ENCODE peak calls at places on chromosomes 13 and 19, in five cellular contexts. J, R, U, O and F are unnamed samples.

GRCh38 chr19:41927810-41928192 is 448 bp downstream of the ERFL start:
- DNase-seq in O (no peak), J (no peak), R (no peak), U (no peak), F (no peak)

GRCh38 chr13:59880468-59880867 is 283.3 kb downstream of the DIAPH3 start:
- DNase-seq in R (no peak), J (no peak), U (peak; percentile 20), O (no peak), F (no peak)

GRCh38 chr13:56201834-56202233 is 938.9 kb upstream of the PRR20A start:
- DNase-seq in O (no peak), U (no peak), R (no peak), J (no peak), F (no peak)

GRCh38 chr13:85675508-85675907 is 123.7 kb downstream of the SLITRK6 start:
- DNase-seq in O (no peak), J (no peak), U (no peak), R (no peak), F (no peak)

GRCh38 chr19:4518345-4519171 is at the start of gene PLIN4:
- DNase-seq in U (peak; percentile 94), O (no peak), R (peak; percentile 89), J (peak; percentile 4), F (no peak)

GRCh38 chr13:109180905-109181425 is 551.6 kb downstream of the MYO16 start:
- DNase-seq in O (peak; percentile 86), R (no peak), U (peak; percentile 65), J (peak; percentile 95), F (no peak)

GRCh38 chr19:5130371-5131030 is 161.6 kb downstream of the KDM4B start:
- DNase-seq in O (no peak), U (no peak), J (no peak), R (no peak), F (no peak)

GRCh38 chr13:112744306-112745021 is 54.6 kb downstream of the ATP11A start:
- DNase-seq in U (peak; percentile 45), O (no peak), J (peak; percentile 66), R (no peak), F (no peak)

GRCh38 chr13:76086729-76087128 is 450.6 kb downstream of the LMO7 start:
- DNase-seq in O (peak; percentile 0), R (no peak), U (no peak), J (no peak), F (no peak)

GRCh38 chr13:77820431-77821149 is 98.0 kb downstream of the EDNRB start:
- DNase-seq in U (no peak), R (no peak), O (no peak), J (no peak), F (no peak)

GRCh38 chr13:72004975-72005374 is 138.0 kb upstream of the DACH1 start:
- DNase-seq in U (peak; percentile 0), J (peak; percentile 63), R (no peak), O (peak; percentile 38), F (no peak)

GRCh38 chr13:95505265-95505664 is 47.3 kb upstream of the CLDN10 start:
- DNase-seq in U (no peak), O (no peak), J (peak; percentile 15), R (no peak), F (no peak)

GRCh38 chr19:38304866-38305429 is 897 bp downstream of the C19orf33 start:
- DNase-seq in U (no peak), O (no peak), J (no peak), R (no peak), F (peak; percentile 93)

GRCh38 chr19:41479757-41480191 is 36.8 kb downstream of the ERICH4 start:
- DNase-seq in R (peak; percentile 58), O (no peak), U (peak; percentile 76), J (no peak), F (no peak)

GRCh38 chr13:74438911-74439310 is 304.7 kb upstream of the KLF12 start:
- DNase-seq in J (no peak), R (no peak), O (no peak), U (no peak), F (no peak)

GRCh38 chr13:20125129-20125782 is 35.6 kb downstream of the GJA3 start:
- DNase-seq in R (no peak), U (peak; percentile 75), J (peak; percentile 75), O (peak; percentile 50), F (peak; percentile 45)

GRCh38 chr13:84961023-84961422 is 838.2 kb downstream of the SLITRK6 start:
- DNase-seq in U (no peak), J (no peak), O (no peak), R (no peak), F (no peak)

GRCh38 chr19:44879309-44880065 is 11.6 kb upstream of the TOMM40 start:
- DNase-seq in O (no peak), R (no peak), U (no peak), J (no peak), F (no peak)

GRCh38 chr19:42121036-42121621 is 11.1 kb downstream of the POU2F2 start:
- DNase-seq in J (no peak), O (no peak), R (no peak), U (no peak), F (no peak)

GRCh38 chr19:5820785-5821184 is 15.9 kb downstream of the NRTN start:
- DNase-seq in U (no peak), O (no peak), J (no peak), R (no peak), F (no peak)

GRCh38 chr13:72246396-72246795 is 379.4 kb upstream of the DACH1 start:
- DNase-seq in O (no peak), U (no peak), R (no peak), J (peak; percentile 12), F (no peak)

GRCh38 chr13:113630804-113631203 is 27.2 kb downstream of the ATP4B start:
- DNase-seq in R (peak; percentile 5), O (no peak), J (no peak), U (no peak), F (no peak)

GRCh38 chr13:94854688-94855087 is 142.3 kb upstream of the SOX21 start:
- DNase-seq in R (no peak), J (no peak), U (no peak), O (no peak), F (no peak)

GRCh38 chr13:75685239-75685697 is 49.1 kb downstream of the LMO7 start:
- DNase-seq in J (peak; percentile 87), O (peak; percentile 80), R (no peak), U (peak; percentile 74), F (no peak)

GRCh38 chr13:110280231-110280813 is 26.6 kb downstream of the COL4A1 start:
- DNase-seq in R (no peak), J (no peak), U (no peak), O (peak; percentile 71), F (no peak)

GRCh38 chr13:111344471-111345191 is 24.2 kb downstream of the TEX29 start:
- DNase-seq in J (peak; percentile 47), U (peak; percentile 24), R (no peak), O (peak; percentile 12), F (peak; percentile 23)

GRCh38 chr13:32175943-32176342 is 139.2 kb downstream of the ZAR1L start:
- DNase-seq in J (no peak), R (no peak), O (no peak), U (no peak), F (no peak)

GRCh38 chr13:113420833-113421600 is 32.3 kb downstream of the ADPRHL1 start:
- DNase-seq in J (no peak), R (no peak), U (no peak), O (no peak), F (peak; percentile 26)

GRCh38 chr19:19042732-19043274 is 9.4 kb downstream of the ARMC6 start:
- DNase-seq in U (no peak), R (no peak), J (no peak), O (no peak), F (no peak)

GRCh38 chr19:54179921-54180452 is 7.0 kb upstream of the TMC4 start:
- DNase-seq in O (peak; percentile 80), U (peak; percentile 83), J (peak; percentile 48), R (no peak), F (no peak)
- TF ChIP-seq CTCF in O (peak; percentile 80), U (peak; percentile 61), J (peak; percentile 52), R (no peak), F (no peak)

DNA sequence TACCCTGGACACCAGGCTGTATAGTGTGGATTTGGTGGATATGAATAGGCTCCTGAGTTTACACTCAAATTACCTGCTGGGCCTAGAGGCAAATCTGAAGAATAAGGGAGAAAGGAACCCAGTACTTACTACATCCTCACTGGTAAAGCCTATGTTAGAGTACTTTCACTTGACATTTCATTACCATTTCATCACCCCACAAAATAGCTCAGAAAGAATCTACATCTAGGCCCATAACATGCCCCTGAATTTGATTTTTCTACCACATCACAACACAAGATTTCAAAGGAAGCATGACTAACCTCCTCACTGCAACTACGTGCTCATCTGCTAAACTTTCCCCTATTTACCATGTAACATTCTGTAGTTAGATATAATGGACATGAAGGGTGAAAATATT is 43.3 kb downstream of the VWA8 start:
- DNase-seq in O (peak; percentile 53), R (no peak), J (peak; percentile 72), U (peak; percentile 74), F (no peak)
- H3K27ac ChIP-seq in O (peak overlapping the region; percentile 81), R (no peak overlapping the region), J (peak overlapping the region; percentile 54), U (no peak overlapping the region), F (no peak overlapping the region)

DNA sequence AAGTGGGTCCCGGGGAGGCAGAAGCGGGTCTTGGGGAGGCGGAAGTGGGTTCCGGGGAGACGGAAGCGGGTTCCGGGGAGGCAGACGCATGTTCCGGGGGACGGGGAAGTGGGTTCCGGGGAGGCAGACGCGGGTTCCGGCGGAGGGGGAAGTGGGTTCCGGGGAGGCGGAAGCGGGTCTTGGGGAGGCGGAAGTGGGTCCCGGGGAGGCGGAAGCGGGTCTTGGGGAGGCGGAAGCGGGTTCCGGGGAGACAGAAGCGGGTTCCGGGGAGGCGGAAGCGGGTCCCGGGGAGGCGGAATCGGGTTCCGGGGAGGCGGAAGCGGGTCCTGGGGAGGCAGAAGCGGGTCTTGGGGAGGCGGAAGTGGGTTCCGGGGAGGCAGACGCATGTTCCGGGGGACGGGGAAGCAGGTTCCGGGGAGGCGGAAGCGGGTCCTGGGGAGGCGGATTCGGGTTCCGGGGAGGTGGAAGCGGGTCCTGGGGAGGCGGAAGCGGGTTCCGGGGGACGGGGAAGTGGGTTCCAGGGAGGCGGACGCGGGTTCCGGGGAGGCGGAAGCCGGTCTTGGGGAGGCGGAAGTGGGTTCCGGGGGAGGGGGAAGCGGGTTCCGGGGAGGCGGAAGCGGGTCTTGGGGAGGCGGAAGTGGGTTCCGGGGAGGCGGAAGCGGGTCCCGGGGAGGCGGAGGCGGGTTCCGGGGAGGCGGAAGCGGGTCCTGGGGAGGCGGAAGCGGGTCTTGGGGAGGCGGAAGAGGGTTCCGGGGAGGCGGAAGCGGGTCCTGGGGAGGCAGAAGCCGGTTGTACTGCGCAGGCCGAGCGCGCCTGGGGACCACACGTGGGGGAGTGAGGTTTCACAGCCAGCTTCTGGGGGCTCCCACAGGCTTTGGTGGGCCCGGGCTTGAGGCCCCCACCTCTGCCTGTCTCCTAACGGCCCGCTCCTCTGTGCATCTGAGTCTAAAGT is 2.5 kb downstream of the SHC2 start:
- DNase-seq in J (no peak), O (no peak), U (no peak), R (no peak), F (no peak)
- TF ChIP-seq CTCF in J (no peak), O (no peak), U (no peak), R (no peak), F (no peak)

GRCh38 chr13:48505597-48506091 is 27.2 kb downstream of the RCBTB2 start:
- DNase-seq in U (no peak), O (no peak), J (no peak), R (no peak), F (no peak)

GRCh38 chr13:48502601-48503319 is 30.1 kb downstream of the RCBTB2 start:
- DNase-seq in R (no peak), J (no peak), O (no peak), U (no peak), F (no peak)

GRCh38 chr13:48507024-48507423 is 25.9 kb downstream of the RCBTB2 start:
- DNase-seq in R (no peak), U (no peak), O (no peak), J (no peak), F (peak; percentile 38)

GRCh38 chr13:48506092-48506701 is 26.7 kb downstream of the RCBTB2 start:
- DNase-seq in J (no peak), O (no peak), R (no peak), U (no peak), F (no peak)

GRCh38 chr13:48504606-48505369 is 28.1 kb downstream of the RCBTB2 start:
- DNase-seq in O (no peak), R (no peak), J (no peak), U (no peak), F (no peak)
- H3K27ac ChIP-seq in O (no peak overlapping the region), R (no peak overlapping the region), J (no peak overlapping the region), U (no peak overlapping the region), F (peak overlapping the region; percentile 38)